ENCODE peak calls at places on chromosome 13, in eight cellular contexts. Z, Q, F, B, C, O, R and S are unnamed samples.

GRCh38 chr13:43878897-43879322 is 630 bp downstream of the CCDC122 start:
- DNase-seq in C (peak; percentile 57), F (peak; percentile 90), Z (peak; percentile 83), R (peak; percentile 60), Q (peak; percentile 81), O (peak; percentile 84), B (peak; percentile 72), S (peak; percentile 66)

GRCh38 chr13:59747529-59747928 is 416.2 kb downstream of the DIAPH3 start:
- DNase-seq in O (no peak), C (no peak), F (no peak), Z (no peak), B (no peak), Q (no peak), R (no peak), S (no peak)

GRCh38 chr13:26658972-26659371 is 101.5 kb downstream of the WASF3 start:
- DNase-seq in R (no peak), C (no peak), B (no peak), Q (no peak), O (no peak), Z (peak; percentile 58), F (no peak), S (no peak)

GRCh38 chr13:60267498-60268202 is 103.9 kb upstream of the DIAPH3 start:
- DNase-seq in O (peak; percentile 89), Q (no peak), C (no peak), R (peak; percentile 70), Z (peak; percentile 21), B (peak; percentile 78), F (no peak), S (no peak)

GRCh38 chr13:94239135-94239534 is 240.3 kb downstream of the DCT start:
- DNase-seq in Z (peak; percentile 44), C (no peak), O (no peak), F (no peak), Q (peak; percentile 87), R (no peak), B (no peak), S (no peak)

GRCh38 chr13:79434578-79434977 is 28.5 kb upstream of the RBM26 start:
- DNase-seq in C (no peak), O (no peak), Q (peak; percentile 42), F (no peak), B (no peak), R (no peak), Z (peak; percentile 37), S (no peak)

GRCh38 chr13:32587774-32588165 is 1.5 kb downstream of the PDS5B start:
- DNase-seq in R (no peak), Q (peak; percentile 30), C (no peak), O (no peak), F (no peak), Z (no peak), B (no peak), S (no peak)

GRCh38 chr13:45575830-45576180 is 39.7 kb downstream of the ERICH6B start:
- DNase-seq in Z (no peak), F (no peak), C (no peak), Q (no peak), B (no peak), R (no peak), O (no peak), S (no peak)

GRCh38 chr13:94333131-94333820 is 146.2 kb downstream of the DCT start:
- DNase-seq in C (no peak), B (no peak), Q (peak; percentile 43), F (no peak), Z (no peak), O (no peak), R (no peak), S (no peak)

GRCh38 chr13:99496322-99497142 is 4.7 kb upstream of the TM9SF2 start:
- DNase-seq in C (peak; percentile 49), B (peak; percentile 32), O (no peak), F (no peak), Q (peak; percentile 15), R (no peak), Z (peak; percentile 32), S (peak; percentile 54)

GRCh38 chr13:62119739-62120700 is 704.4 kb upstream of the PCDH20 start:
- DNase-seq in B (no peak), Z (peak; percentile 5), R (peak; percentile 44), C (no peak), O (no peak), F (no peak), Q (peak; percentile 17), S (no peak)

GRCh38 chr13:102903659-102904407 is 58.0 kb downstream of the ERCC5 start:
- DNase-seq in C (no peak), R (peak; percentile 34), F (no peak), O (peak; percentile 58), Z (no peak), B (no peak), Q (peak; percentile 18), S (no peak)

GRCh38 chr13:50589651-50590054 is 253.8 kb downstream of the DLEU7 start:
- DNase-seq in C (no peak), R (no peak), B (no peak), Q (peak; percentile 85), F (no peak), O (no peak), Z (peak; percentile 86), S (no peak)

GRCh38 chr13:27791146-27791900 is 960 bp upstream of the GSX1 start:
- DNase-seq in F (no peak), C (no peak), R (no peak), Z (no peak), O (no peak), Q (no peak), B (no peak), S (no peak)

GRCh38 chr13:27791901-27792392 is 336 bp upstream of the GSX1 start:
- DNase-seq in Q (no peak), R (no peak), B (no peak), F (no peak), C (no peak), O (no peak), Z (no peak), S (no peak)

GRCh38 chr13:27789495-27790303 is 2.6 kb upstream of the GSX1 start:
- DNase-seq in F (no peak), B (no peak), Q (no peak), C (no peak), Z (no peak), O (peak; percentile 66), R (no peak), S (no peak)

GRCh38 chr13:27789153-27789494 is 3.2 kb upstream of the GSX1 start:
- DNase-seq in F (no peak), B (no peak), O (no peak), Z (no peak), C (no peak), R (no peak), Q (no peak), S (no peak)

GRCh38 chr13:27790523-27790922 is 1.8 kb upstream of the GSX1 start:
- DNase-seq in C (no peak), F (no peak), B (no peak), Q (no peak), Z (no peak), R (no peak), O (no peak), S (no peak)
- H3K4me3 ChIP-seq in C (no peak overlapping the region), F (peak overlapping the region; percentile 35), B (no peak overlapping the region), Q (no peak overlapping the region), Z (no peak overlapping the region), R (no peak overlapping the region), O (no peak overlapping the region), S (peak overlapping the region; percentile 35)

GRCh38 chr13:28478127-28478526 is 16.8 kb downstream of the FLT1 start:
- DNase-seq in Z (no peak), O (no peak), F (no peak), C (no peak), R (no peak), B (no peak), Q (peak; percentile 84), S (no peak)
- H3K27ac ChIP-seq in Z (no peak overlapping the region), O (no peak overlapping the region), F (no peak overlapping the region), C (no peak overlapping the region), R (no peak overlapping the region), B (no peak overlapping the region), Q (no peak overlapping the region), S (no peak overlapping the region)

GRCh38 chr13:65615506-65615905 is 1614.6 kb downstream of the PCDH9 start:
- DNase-seq in Q (no peak), B (no peak), O (no peak), Z (no peak), F (no peak), C (no peak), R (no peak), S (no peak)

GRCh38 chr13:65613004-65613403 is 1617.1 kb downstream of the PCDH9 start:
- DNase-seq in C (no peak), O (peak; percentile 64), R (no peak), B (no peak), Q (no peak), Z (peak; percentile 62), F (no peak), S (no peak)
- TF ChIP-seq CTCF in C (no peak), O (peak; percentile 80), R (peak; percentile 15), B (no peak), Q (no peak), Z (no peak), F (no peak), S (no peak)

GRCh38 chr13:42808572-42808971 is 27.2 kb downstream of the FAM216B start:
- DNase-seq in Q (peak; percentile 56), C (no peak), F (no peak), B (no peak), O (no peak), Z (no peak), R (no peak), S (no peak)
- H3K4me3 ChIP-seq in Q (no peak overlapping the region), C (no peak overlapping the region), F (no peak overlapping the region), B (no peak overlapping the region), O (no peak overlapping the region), Z (no peak overlapping the region), R (no peak overlapping the region), S (no peak overlapping the region)

DNA sequence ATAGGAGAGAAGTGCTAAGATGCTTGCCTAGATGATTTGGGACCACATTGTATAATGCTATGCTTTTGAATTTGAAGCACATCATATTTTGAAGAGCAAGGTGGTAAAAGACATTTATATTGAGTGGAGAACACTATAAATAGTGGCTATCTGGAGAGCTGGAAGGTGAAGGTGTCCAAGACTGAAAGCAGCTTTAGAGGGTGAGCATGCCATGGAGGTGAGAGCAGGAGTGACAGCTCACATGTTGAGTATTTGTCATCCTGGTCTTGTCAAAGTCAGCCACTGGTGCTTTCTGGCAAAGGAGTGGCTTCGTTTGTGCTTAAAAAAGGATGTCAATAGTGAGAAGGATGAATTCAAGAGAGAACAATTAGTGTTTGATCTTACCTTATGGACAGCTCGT is 225.9 kb downstream of the COG6 start:
- DNase-seq in O (no peak), Z (no peak), C (no peak), F (no peak), B (no peak), Q (no peak), R (no peak), S (no peak)
- H3K27ac ChIP-seq in O (no peak overlapping the region), Z (no peak overlapping the region), C (no peak overlapping the region), F (no peak overlapping the region), B (no peak overlapping the region), Q (no peak overlapping the region), R (no peak overlapping the region), S (no peak overlapping the region)

DNA sequence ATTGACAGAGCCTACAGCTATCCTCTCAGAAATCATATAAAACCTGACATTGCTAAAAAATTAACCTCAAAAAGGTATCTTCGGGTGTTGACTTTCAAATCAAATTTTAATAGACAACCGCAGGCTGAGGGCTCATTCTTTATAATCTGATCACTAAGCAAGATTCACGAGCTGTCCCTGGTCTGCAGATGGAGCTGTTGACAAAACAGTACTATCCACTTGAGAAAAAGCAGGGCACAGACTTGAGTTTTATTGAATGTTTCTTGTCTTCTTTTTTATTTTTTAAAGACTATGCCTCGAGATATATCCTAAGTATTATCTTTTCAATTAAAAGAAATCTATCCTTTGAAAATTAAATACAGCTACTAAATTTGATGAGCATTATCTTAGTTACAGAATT is 540.5 kb downstream of the PCDH9 start:
- DNase-seq in Z (no peak), C (no peak), Q (peak; percentile 40), R (no peak), O (no peak), F (no peak), B (no peak), S (no peak)
- TF ChIP-seq CTCF in Z (peak; percentile 32), C (no peak), Q (peak; percentile 42), R (peak; percentile 51), O (peak; percentile 33), F (peak; percentile 35), B (no peak), S (peak; percentile 58)